ENCODE peak calls at places on chromosomes 3 and 15, in eight cellular contexts. P, R, A, J, Z, L, T and Y are unnamed samples.

GRCh38 chr3:181741428-181741827 is 29.7 kb downstream of the SOX2 start:
- DNase-seq in P (no peak), R (no peak), A (no peak), J (no peak), Z (no peak), L (no peak), T (no peak), Y (no peak)

GRCh38 chr3:71208273-71209095 is 375.0 kb downstream of the FOXP1 start:
- DNase-seq in P (no peak), R (no peak), A (no peak), J (no peak), Z (no peak), L (peak; percentile 19), T (no peak), Y (peak; percentile 4)

GRCh38 chr3:140365872-140366697 is 311.8 kb upstream of the TRIM42 start:
- DNase-seq in P (no peak), R (no peak), A (no peak), J (no peak), Z (no peak), L (no peak), T (no peak), Y (no peak)

GRCh38 chr3:101155828-101156227 is 162.6 kb upstream of the ABI3BP start:
- DNase-seq in P (no peak), R (no peak), A (no peak), J (no peak), Z (no peak), L (no peak), T (no peak), Y (peak; percentile 55)

GRCh38 chr3:28504945-28505344 is 156.3 kb upstream of the AZI2 start:
- DNase-seq in P (no peak), R (no peak), A (no peak), J (no peak), Z (no peak), L (no peak), T (no peak), Y (no peak)

GRCh38 chr15:28094732-28095521 is 4.2 kb downstream of the OCA2 start:
- DNase-seq in P (no peak), R (peak; percentile 61), A (peak; percentile 77), J (peak; percentile 95), Z (peak; percentile 13), L (peak; percentile 92), T (peak; percentile 20), Y (no peak)

GRCh38 chr3:119329551-119329950 is 35.4 kb downstream of the ARHGAP31 start:
- DNase-seq in P (no peak), R (no peak), A (no peak), J (no peak), Z (no peak), L (no peak), T (no peak), Y (no peak)

GRCh38 chr15:47945869-47946666 is 174.7 kb upstream of the SLC24A5 start:
- DNase-seq in P (no peak), R (no peak), A (no peak), J (no peak), Z (no peak), L (no peak), T (no peak), Y (no peak)

GRCh38 chr15:38242055-38242454 is 10.6 kb upstream of the SPRED1 start:
- DNase-seq in P (no peak), R (no peak), A (no peak), J (no peak), Z (no peak), L (no peak), T (no peak), Y (no peak)

GRCh38 chr3:53120336-53120735 is 9.9 kb downstream of the RFT1 start:
- DNase-seq in P (no peak), R (no peak), A (no peak), J (no peak), Z (no peak), L (no peak), T (no peak), Y (no peak)

GRCh38 chr3:195882002-195882441 is 26.3 kb downstream of the TNK2 start:
- DNase-seq in P (no peak), R (no peak), A (no peak), J (no peak), Z (no peak), L (no peak), T (no peak), Y (no peak)

GRCh38 chr3:173912126-173912525 is 514.6 kb downstream of the NLGN1 start:
- DNase-seq in P (no peak), R (no peak), A (no peak), J (no peak), Z (no peak), L (no peak), T (peak; percentile 66), Y (no peak)

GRCh38 chr3:152505926-152506325 is 237.2 kb downstream of the MBNL1 start:
- DNase-seq in P (no peak), R (no peak), A (no peak), J (no peak), Z (no peak), L (no peak), T (no peak), Y (no peak)

GRCh38 chr15:94075349-94075748 is 156.0 kb upstream of the MCTP2 start:
- DNase-seq in P (no peak), R (peak; percentile 78), A (no peak), J (no peak), Z (no peak), L (peak; percentile 34), T (peak; percentile 58), Y (no peak)

DNA sequence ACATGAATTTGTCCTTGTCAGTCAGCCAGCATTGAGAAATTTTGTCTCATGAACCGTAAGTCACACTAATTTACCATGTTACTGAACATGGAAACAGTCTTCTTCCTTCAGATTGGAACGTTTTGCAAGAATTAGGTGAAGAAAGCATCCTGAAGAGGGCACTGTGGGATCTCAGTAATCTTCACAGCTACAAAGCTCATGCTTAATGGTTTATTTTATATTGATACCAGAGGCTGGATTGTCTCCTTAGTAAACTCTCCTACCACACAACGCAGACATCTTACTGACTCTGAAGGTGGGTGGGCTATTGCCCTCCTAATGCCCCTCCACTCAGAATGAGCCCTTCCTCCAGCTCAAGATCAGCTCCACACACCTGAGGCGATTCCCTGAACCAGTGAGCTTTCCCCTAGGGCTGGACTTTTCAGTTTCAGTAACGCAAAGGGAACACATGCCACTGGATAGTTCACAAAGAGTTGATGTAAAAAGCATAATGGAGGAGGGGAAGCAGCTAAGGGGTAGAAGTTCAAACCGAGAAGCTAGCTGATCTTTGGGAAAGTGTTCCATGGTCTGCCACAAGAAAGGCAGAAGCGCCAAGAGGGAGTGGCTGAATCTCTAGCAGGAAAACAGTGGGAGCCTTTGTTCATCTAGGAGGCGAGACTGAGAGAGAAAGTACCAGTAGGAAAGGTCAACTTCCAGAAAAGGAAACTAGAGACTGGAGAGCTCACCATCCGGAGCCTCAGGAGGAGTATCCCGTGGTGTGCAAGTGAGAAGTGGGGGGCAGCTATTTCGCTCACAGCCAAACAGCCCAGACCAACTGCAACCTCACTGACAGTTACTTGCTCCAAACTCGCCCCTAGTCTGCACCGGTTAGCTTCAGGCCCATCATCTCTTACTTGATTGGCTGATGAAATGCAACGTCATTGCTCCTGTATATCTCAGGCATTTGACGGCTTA is at the start of gene SLC9C1:
- DNase-seq in P (peak; percentile 81), R (no peak), A (no peak), J (no peak), Z (peak; percentile 39), L (peak; percentile 40), T (peak; percentile 78), Y (peak; percentile 14)
- H3K4me3 ChIP-seq in P (peak within 1 kb of the TSS; percentile 38), R (peak within 1 kb of the TSS; percentile 55), A (peak within 1 kb of the TSS; percentile 28), J (peak within 1 kb of the TSS; percentile 42), Z (no peak within 1 kb of the TSS), L (peak within 1 kb of the TSS; percentile 29), T (peak within 1 kb of the TSS; percentile 65), Y (peak within 1 kb of the TSS; percentile 17)

GRCh38 chr3:15055019-15055557 is 10.0 kb downstream of the MRPS25 start:
- DNase-seq in P (no peak), R (no peak), A (no peak), J (no peak), Z (peak; percentile 48), L (peak; percentile 17), T (peak; percentile 57), Y (no peak)
- H3K36me3 ChIP-seq in P (peaks cover 31% of the 10 kb centered on the region), R (peaks cover 80% of the 10 kb centered on the region), A (no peaks in the 10 kb centered on the region), J (peaks cover 41% of the 10 kb centered on the region), Z (peaks cover 14% of the 10 kb centered on the region), L (peaks cover 20% of the 10 kb centered on the region), T (peaks cover 6% of the 10 kb centered on the region), Y (peaks cover 16% of the 10 kb centered on the region)

DNA sequence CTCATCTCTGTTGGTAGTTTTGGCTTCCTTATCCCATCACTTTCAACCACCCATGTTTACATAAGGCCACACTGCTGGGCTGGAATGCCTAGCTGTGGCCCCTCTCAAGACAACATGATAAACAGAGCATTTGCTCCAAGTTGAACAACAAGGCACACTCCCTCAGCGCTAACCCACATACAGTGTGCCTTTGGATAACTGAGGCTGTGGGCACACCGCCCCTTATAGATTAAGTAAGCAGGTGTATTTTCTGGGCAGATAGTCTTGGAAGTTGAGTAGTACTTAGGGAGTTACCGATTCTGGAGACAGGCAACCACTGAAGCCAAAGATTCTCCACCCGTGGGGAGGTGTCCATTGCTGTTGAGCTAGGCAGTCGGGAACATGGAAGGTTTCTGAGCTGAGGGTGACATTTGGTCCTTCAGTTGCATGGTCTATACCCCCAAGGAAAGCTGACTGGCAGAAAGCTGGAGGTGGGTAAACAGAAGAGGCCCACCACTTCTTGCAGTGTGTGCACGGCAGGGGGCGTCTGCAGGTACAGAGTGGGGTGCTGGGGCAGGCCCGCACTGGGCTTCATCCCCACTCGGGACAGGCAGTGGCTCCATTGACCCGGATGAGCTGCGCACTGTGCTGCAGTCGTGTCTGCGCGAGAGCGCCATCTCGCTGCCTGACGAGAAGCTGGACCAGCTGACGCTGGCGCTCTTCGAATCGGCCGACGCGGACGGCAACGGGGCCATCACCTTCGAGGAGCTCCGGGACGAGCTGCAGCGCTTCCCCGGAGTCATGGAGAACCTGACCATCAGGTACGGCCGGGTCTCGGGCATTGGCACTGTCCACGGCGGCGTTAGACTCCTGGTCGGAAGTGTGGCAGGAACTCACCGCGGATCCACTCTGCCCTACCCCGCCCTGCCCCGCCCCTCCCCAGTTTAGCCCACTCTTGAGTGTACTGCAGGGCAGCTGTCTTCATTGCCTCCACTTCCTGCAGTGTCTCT is 16.8 kb downstream of the NOX5 start:
- DNase-seq in P (no peak), R (peak; percentile 33), A (peak; percentile 63), J (peak; percentile 87), Z (peak; percentile 6), L (peak; percentile 55), T (peak; percentile 76), Y (peak; percentile 43)
- H3K4me3 ChIP-seq in P (peak overlapping the region; percentile 23), R (peak overlapping the region; percentile 46), A (peak overlapping the region; percentile 17), J (peak overlapping the region; percentile 44), Z (no peak overlapping the region), L (no peak overlapping the region), T (peak overlapping the region; percentile 49), Y (peak overlapping the region; percentile 18)

GRCh38 chr15:99906793-99907192 is 173.6 kb upstream of the LYSMD4 start:
- DNase-seq in P (no peak), R (no peak), A (no peak), J (no peak), Z (no peak), L (no peak), T (no peak), Y (no peak)

GRCh38 chr15:99907698-99908097 is 174.5 kb upstream of the LYSMD4 start:
- DNase-seq in P (no peak), R (no peak), A (no peak), J (no peak), Z (no peak), L (no peak), T (no peak), Y (no peak)

GRCh38 chr15:99906356-99906755 is 173.1 kb upstream of the LYSMD4 start:
- DNase-seq in P (no peak), R (no peak), A (no peak), J (no peak), Z (no peak), L (no peak), T (no peak), Y (no peak)

GRCh38 chr15:99911824-99912223 is 178.6 kb upstream of the LYSMD4 start:
- DNase-seq in P (no peak), R (no peak), A (no peak), J (no peak), Z (no peak), L (no peak), T (peak; percentile 4), Y (no peak)

GRCh38 chr15:99909914-99910313 is 176.7 kb upstream of the LYSMD4 start:
- DNase-seq in P (no peak), R (no peak), A (no peak), J (no peak), Z (no peak), L (no peak), T (peak; percentile 3), Y (no peak)
- H3K36me3 ChIP-seq in P (no peaks in the 10 kb centered on the region), R (no peaks in the 10 kb centered on the region), A (no peaks in the 10 kb centered on the region), J (no peaks in the 10 kb centered on the region), Z (no peaks in the 10 kb centered on the region), L (no peaks in the 10 kb centered on the region), T (no peaks in the 10 kb centered on the region), Y (no peaks in the 10 kb centered on the region)